ENCODE peak calls at places on chromosome 19, in six cellular contexts. One of them, this sample, is unnamed.

GRCh38 chr19:34232566-34233481 is 21.5 kb upstream of the GARRE1 start:
- DNase-seq in upper lobe of left lung: no peak
- DNase-seq in breast epithelium: peak
- DNase-seq in testis: peak
- DNase-seq in uterus: peak
- DNase-seq in Peyer's patch: no peak
- DNase-seq in this sample: no peak

GRCh38 chr19:17796013-17796837 is 1.3 kb downstream of the B3GNT3 start:
- DNase-seq in breast epithelium: no peak
- DNase-seq in testis: no peak
- DNase-seq in uterus: no peak
- DNase-seq in Peyer's patch: peak
- DNase-seq in upper lobe of left lung: no peak
- DNase-seq in this sample: no peak

GRCh38 chr19:33374406-33374703 is 846 bp downstream of the CEBPG start:
- DNase-seq in breast epithelium: no peak
- DNase-seq in testis: no peak
- DNase-seq in upper lobe of left lung: no peak
- DNase-seq in uterus: no peak
- DNase-seq in Peyer's patch: peak
- DNase-seq in this sample: no peak

GRCh38 chr19:44841255-44841654 is 4.8 kb upstream of the NECTIN2 start:
- DNase-seq in Peyer's patch: no peak
- DNase-seq in uterus: no peak
- DNase-seq in testis: no peak
- DNase-seq in breast epithelium: no peak
- DNase-seq in upper lobe of left lung: peak
- DNase-seq in this sample: no peak

GRCh38 chr19:2426661-2427322 is 594 bp downstream of the TIMM13 start:
- DNase-seq in Peyer's patch: peak
- DNase-seq in upper lobe of left lung: peak
- DNase-seq in uterus: no peak
- DNase-seq in breast epithelium: no peak
- DNase-seq in testis: peak
- DNase-seq in this sample: peak

GRCh38 chr19:55157064-55157908 is at the start of gene TNNI3:
- DNase-seq in testis: no peak
- DNase-seq in upper lobe of left lung: no peak
- DNase-seq in uterus: no peak
- DNase-seq in breast epithelium: no peak
- DNase-seq in Peyer's patch: no peak
- DNase-seq in this sample: no peak

GRCh38 chr19:21022996-21023395 is 2.5 kb downstream of the ZNF430 start:
- DNase-seq in Peyer's patch: no peak
- DNase-seq in testis: no peak
- DNase-seq in uterus: no peak
- DNase-seq in breast epithelium: no peak
- DNase-seq in upper lobe of left lung: peak
- DNase-seq in this sample: no peak

GRCh38 chr19:2167896-2168618 is 4.3 kb downstream of the DOT1L start:
- DNase-seq in Peyer's patch: peak
- DNase-seq in testis: peak
- DNase-seq in breast epithelium: no peak
- DNase-seq in uterus: peak
- DNase-seq in upper lobe of left lung: peak
- DNase-seq in this sample: peak

GRCh38 chr19:13884726-13885591 is 8.0 kb downstream of the NANOS3 start:
- DNase-seq in Peyer's patch: peak
- DNase-seq in testis: peak
- DNase-seq in uterus: no peak
- DNase-seq in upper lobe of left lung: peak
- DNase-seq in breast epithelium: peak
- DNase-seq in this sample: no peak

GRCh38 chr19:34733266-34733825 is 697 bp upstream of the ZNF181 start:
- DNase-seq in upper lobe of left lung: no peak
- DNase-seq in uterus: peak
- DNase-seq in breast epithelium: no peak
- DNase-seq in Peyer's patch: no peak
- DNase-seq in testis: peak
- DNase-seq in this sample: peak

GRCh38 chr19:8965887-8966286 is 44.3 kb downstream of the MUC16 start:
- DNase-seq in Peyer's patch: no peak
- DNase-seq in testis: no peak
- DNase-seq in upper lobe of left lung: no peak
- DNase-seq in uterus: no peak
- DNase-seq in breast epithelium: no peak
- DNase-seq in this sample: no peak

GRCh38 chr19:48487944-48488343 is 18.8 kb downstream of the CYTH2 start:
- DNase-seq in breast epithelium: peak
- DNase-seq in uterus: no peak
- DNase-seq in upper lobe of left lung: peak
- DNase-seq in testis: no peak
- DNase-seq in Peyer's patch: peak
- DNase-seq in this sample: no peak

GRCh38 chr19:43519436-43520088 is 7.4 kb downstream of the ETHE1 start:
- DNase-seq in uterus: peak
- DNase-seq in upper lobe of left lung: peak
- DNase-seq in breast epithelium: peak
- DNase-seq in Peyer's patch: peak
- DNase-seq in testis: peak
- DNase-seq in this sample: peak

GRCh38 chr19:30864460-30865215 is 484.6 kb downstream of the TSHZ3 start:
- DNase-seq in upper lobe of left lung: no peak
- DNase-seq in testis: no peak
- DNase-seq in Peyer's patch: no peak
- DNase-seq in uterus: no peak
- DNase-seq in breast epithelium: peak
- DNase-seq in this sample: no peak

GRCh38 chr19:2342656-2343288 is 14.3 kb downstream of the SPPL2B start:
- DNase-seq in testis: no peak
- DNase-seq in breast epithelium: no peak
- DNase-seq in uterus: no peak
- DNase-seq in Peyer's patch: no peak
- DNase-seq in upper lobe of left lung: no peak
- DNase-seq in this sample: peak

GRCh38 chr19:13055213-13056051 is 47.2 kb downstream of the LYL1 start:
- DNase-seq in uterus: peak
- DNase-seq in testis: peak
- DNase-seq in breast epithelium: peak
- DNase-seq in upper lobe of left lung: peak
- DNase-seq in Peyer's patch: no peak
- DNase-seq in this sample: no peak

GRCh38 chr19:2252481-2253105 is 3.5 kb downstream of the AMH start:
- DNase-seq in Peyer's patch: no peak
- DNase-seq in breast epithelium: no peak
- DNase-seq in testis: no peak
- DNase-seq in uterus: no peak
- DNase-seq in upper lobe of left lung: no peak
- DNase-seq in this sample: peak

GRCh38 chr19:16608290-16608704 is 19.7 kb downstream of the MED26 start:
- DNase-seq in testis: no peak
- DNase-seq in Peyer's patch: peak
- DNase-seq in uterus: peak
- DNase-seq in breast epithelium: no peak
- DNase-seq in upper lobe of left lung: peak
- DNase-seq in this sample: no peak

GRCh38 chr19:5403968-5404640 is 51.1 kb upstream of the ZNRF4 start:
- DNase-seq in upper lobe of left lung: peak
- DNase-seq in testis: peak
- DNase-seq in Peyer's patch: peak
- DNase-seq in breast epithelium: peak
- DNase-seq in uterus: peak
- DNase-seq in this sample: peak

GRCh38 chr19:15570420-15570819 is 44.6 kb upstream of the CYP4F8 start:
- DNase-seq in Peyer's patch: no peak
- DNase-seq in testis: no peak
- DNase-seq in upper lobe of left lung: no peak
- DNase-seq in breast epithelium: no peak
- DNase-seq in uterus: no peak
- DNase-seq in this sample: no peak

GRCh38 chr19:38070573-38070972 is 153.4 kb downstream of the DPF1 start:
- DNase-seq in uterus: no peak
- DNase-seq in upper lobe of left lung: no peak
- DNase-seq in Peyer's patch: no peak
- DNase-seq in breast epithelium: no peak
- DNase-seq in testis: no peak
- DNase-seq in this sample: no peak

GRCh38 chr19:33261511-33262192 is 36.0 kb upstream of the SLC7A10 start:
- DNase-seq in uterus: no peak
- DNase-seq in breast epithelium: no peak
- DNase-seq in Peyer's patch: no peak
- DNase-seq in testis: no peak
- DNase-seq in upper lobe of left lung: peak
- DNase-seq in this sample: no peak

GRCh38 chr19:15262011-15262410 is 29.8 kb upstream of the EPHX3 start:
- DNase-seq in uterus: no peak
- DNase-seq in Peyer's patch: no peak
- DNase-seq in breast epithelium: no peak
- DNase-seq in upper lobe of left lung: no peak
- DNase-seq in testis: no peak
- DNase-seq in this sample: no peak

GRCh38 chr19:8323781-8324185 is 2.5 kb downstream of the RPS28 start:
- DNase-seq in uterus: no peak
- DNase-seq in breast epithelium: no peak
- DNase-seq in upper lobe of left lung: no peak
- DNase-seq in testis: no peak
- DNase-seq in Peyer's patch: no peak
- DNase-seq in this sample: no peak

GRCh38 chr19:16828990-16829821 is at the start of gene SIN3B:
- DNase-seq in breast epithelium: peak
- DNase-seq in uterus: peak
- DNase-seq in Peyer's patch: peak
- DNase-seq in upper lobe of left lung: peak
- DNase-seq in testis: peak
- DNase-seq in this sample: peak

DNA sequence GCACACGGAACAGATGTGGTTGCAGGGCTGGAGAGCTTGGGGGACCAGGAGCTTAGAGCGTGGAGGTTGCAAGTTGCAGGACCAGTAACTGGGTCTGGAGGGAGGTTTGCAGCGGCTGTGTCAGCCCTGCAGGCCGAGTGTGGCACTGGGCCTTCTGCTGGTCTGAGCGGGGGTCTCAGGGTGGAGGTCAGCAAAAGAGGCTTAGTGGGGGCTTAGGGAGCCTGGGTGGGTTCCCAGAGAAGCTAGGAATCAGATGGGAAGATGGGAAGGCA is 5.8 kb upstream of the HCN2 start:
- DNase-seq in breast epithelium: no peak
- DNase-seq in Peyer's patch: no peak
- DNase-seq in uterus: no peak
- DNase-seq in upper lobe of left lung: no peak
- DNase-seq in testis: no peak
- DNase-seq in this sample: no peak
- TF ChIP-seq POLR2A in breast epithelium: no peak
- TF ChIP-seq POLR2A in Peyer's patch: no peak
- TF ChIP-seq POLR2A in uterus: no peak
- TF ChIP-seq POLR2A in upper lobe of left lung: no peak
- TF ChIP-seq POLR2A in testis: no peak
- TF ChIP-seq POLR2A in this sample: no peak

DNA sequence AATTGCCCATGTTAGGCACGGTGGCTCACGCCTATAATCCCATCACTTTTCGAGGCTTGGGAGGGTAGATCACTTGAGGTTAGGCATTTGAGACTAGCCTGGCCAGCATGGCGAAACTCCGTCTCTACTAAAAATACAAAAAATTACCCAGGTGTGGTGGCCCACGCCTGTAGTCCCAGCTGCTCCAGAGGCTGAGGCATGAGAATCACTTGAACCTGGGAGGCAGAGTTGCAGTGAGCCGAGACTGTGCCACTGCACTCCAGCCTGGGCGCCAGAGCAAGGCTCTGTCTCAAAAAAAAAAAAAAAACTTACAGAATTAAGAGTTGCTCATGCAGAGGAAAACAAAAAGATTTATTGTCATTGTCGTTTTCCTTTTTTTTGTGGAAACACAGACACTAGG is 3.4 kb upstream of the PSMC4 start:
- DNase-seq in uterus: no peak
- DNase-seq in Peyer's patch: no peak
- DNase-seq in upper lobe of left lung: no peak
- DNase-seq in testis: no peak
- DNase-seq in breast epithelium: no peak
- DNase-seq in this sample: no peak
- TF ChIP-seq POLR2A in uterus: no peak
- TF ChIP-seq POLR2A in Peyer's patch: no peak
- TF ChIP-seq POLR2A in upper lobe of left lung: no peak
- TF ChIP-seq POLR2A in testis: no peak
- TF ChIP-seq POLR2A in breast epithelium: no peak
- TF ChIP-seq POLR2A in this sample: no peak

DNA sequence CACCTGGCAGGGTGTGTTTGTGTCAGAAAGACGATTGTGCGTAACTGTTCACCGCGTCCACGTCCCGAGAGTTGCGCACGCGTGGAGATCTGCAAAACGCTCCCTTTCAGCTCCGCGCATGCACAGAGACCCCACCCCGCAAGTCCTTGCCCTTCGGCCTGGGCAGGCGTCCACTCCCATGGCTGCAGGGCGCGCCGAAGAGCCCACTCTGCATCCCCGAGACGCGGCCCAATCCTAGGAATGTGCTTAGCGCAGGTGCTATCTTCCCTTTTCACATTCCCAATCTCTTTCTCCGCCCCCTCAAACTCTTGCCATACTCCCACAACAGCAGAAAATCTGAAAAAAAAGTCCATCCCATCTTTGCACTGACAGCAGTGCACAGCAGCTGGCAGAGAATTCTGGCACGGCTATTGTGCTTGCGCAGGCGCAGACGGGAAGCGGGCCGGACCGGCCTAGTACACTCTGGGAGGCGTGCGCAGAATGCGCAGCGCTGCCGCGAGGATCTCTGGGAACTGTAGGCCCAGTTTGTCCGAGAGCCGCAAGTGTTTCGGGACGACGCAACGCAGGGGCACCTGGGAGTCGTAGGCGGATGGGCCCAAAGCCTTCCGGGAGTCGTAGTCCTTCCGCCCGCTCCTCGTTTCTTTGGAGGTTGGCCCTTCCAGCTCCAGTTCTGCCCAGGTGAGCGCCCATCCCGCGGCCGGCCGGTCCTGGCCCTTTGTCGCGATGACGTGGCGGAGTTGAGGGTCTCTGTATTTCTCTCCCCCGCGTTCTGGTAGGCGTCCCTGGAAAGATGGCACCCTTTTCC is 23.1 kb downstream of the ZNF175 start:
- DNase-seq in breast epithelium: peak
- DNase-seq in uterus: peak
- DNase-seq in Peyer's patch: peak
- DNase-seq in upper lobe of left lung: peak
- DNase-seq in testis: peak
- DNase-seq in this sample: peak
- TF ChIP-seq POLR2A in breast epithelium: no peak
- TF ChIP-seq POLR2A in uterus: no peak
- TF ChIP-seq POLR2A in Peyer's patch: peak
- TF ChIP-seq POLR2A in upper lobe of left lung: no peak
- TF ChIP-seq POLR2A in testis: no peak
- TF ChIP-seq POLR2A in this sample: no peak

DNA sequence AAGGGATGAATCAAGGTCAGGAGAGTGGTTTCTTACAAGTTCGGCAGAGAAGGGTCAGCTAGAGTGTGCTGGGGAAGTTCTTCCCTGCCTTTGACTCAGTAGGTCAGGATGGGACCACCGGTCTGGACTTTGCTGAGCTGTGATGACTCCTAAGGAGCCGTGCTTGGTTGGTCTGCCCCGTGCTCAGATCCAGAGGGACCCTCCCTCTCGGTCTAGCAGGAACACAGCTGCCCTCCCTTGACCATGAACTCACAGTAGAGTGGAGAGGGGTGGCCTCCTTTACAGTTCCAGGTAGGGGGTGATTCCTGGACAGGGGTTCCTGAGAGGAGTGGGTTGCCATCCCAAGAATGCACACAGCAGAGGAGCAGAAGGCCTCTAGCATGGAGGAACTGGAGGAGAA is 4.3 kb downstream of the RPS19 start:
- DNase-seq in uterus: no peak
- DNase-seq in Peyer's patch: no peak
- DNase-seq in breast epithelium: no peak
- DNase-seq in upper lobe of left lung: no peak
- DNase-seq in testis: no peak
- DNase-seq in this sample: no peak
- TF ChIP-seq POLR2A in uterus: no peak
- TF ChIP-seq POLR2A in Peyer's patch: no peak
- TF ChIP-seq POLR2A in breast epithelium: no peak
- TF ChIP-seq POLR2A in upper lobe of left lung: no peak
- TF ChIP-seq POLR2A in testis: no peak
- TF ChIP-seq POLR2A in this sample: no peak

This sample was measured in spleen.